ENCODE peak calls at places on chromosomes 7 and 10, in four cellular contexts. U, Q, L and B are unnamed samples.

GRCh38 chr10:119190353-119190752 is 11.7 kb upstream of the PRDX3 start:
- DNase-seq in L (no peak), U (no peak), Q (no peak), B (peak)

GRCh38 chr10:99661370-99661749 is 2.1 kb downstream of the ENTPD7 start:
- DNase-seq in L (no peak), U (no peak), Q (no peak), B (peak)

GRCh38 chr10:74770400-74770799 is 56.0 kb upstream of the KAT6B start:
- DNase-seq in Q (no peak), L (no peak), U (no peak), B (no peak)

GRCh38 chr7:95046494-95047240 is 139.3 kb downstream of the PPP1R9A start:
- DNase-seq in Q (no peak), U (no peak), L (no peak), B (no peak)

GRCh38 chr7:48964074-48964473 is 39.7 kb downstream of the CDC14C start:
- DNase-seq in U (no peak), Q (no peak), L (no peak), B (no peak)

GRCh38 chr10:132001238-132001977 is 19.7 kb upstream of the BNIP3 start:
- DNase-seq in Q (no peak), L (no peak), U (peak), B (no peak)

GRCh38 chr7:40133561-40134427 is 628 bp downstream of the MPLKIP start:
- DNase-seq in U (no peak), Q (no peak), L (peak), B (no peak)

GRCh38 chr7:184768-185264 is 7.6 kb upstream of the FAM20C start:
- DNase-seq in L (no peak), U (no peak), Q (no peak), B (no peak)

GRCh38 chr10:98308602-98309365 is 40.8 kb upstream of the LOXL4 start:
- DNase-seq in L (peak), Q (no peak), U (no peak), B (no peak)

GRCh38 chr10:109866168-109866994 is 56.9 kb downstream of the XPNPEP1 start:
- DNase-seq in U (no peak), Q (no peak), L (peak), B (no peak)

GRCh38 chr7:47496064-47496665 is 85.7 kb downstream of the TNS3 start:
- DNase-seq in Q (no peak), U (no peak), L (no peak), B (no peak)

GRCh38 chr10:4212111-4212635 is 427.2 kb upstream of the KLF6 start:
- DNase-seq in Q (no peak), U (no peak), L (no peak), B (no peak)